ENCODE peak calls at places on chromosomes 3 and 15, in seven cellular contexts. B is cardiac muscle cell, C is H1, X is heart left ventricle, W is colonic mucosa, J is mesenchymal stem cell, K is transverse colon. P is an unnamed sample.

GRCh38 chr3:52769786-52770445 is 824 bp downstream of the NEK4 start:
- DNase-seq in W (no peak), B (peak; percentile 28), X (no peak), C (no peak), K (no peak), J (peak; percentile 14), P (no peak)

GRCh38 chr3:174325834-174326705 is 533.1 kb upstream of the NAALADL2 start:
- DNase-seq in X (no peak), W (no peak), B (no peak), C (no peak), K (no peak), J (peak; percentile 39), P (no peak)

GRCh38 chr3:46860381-46861292 is 2.6 kb downstream of the MYL3 start:
- DNase-seq in K (no peak), C (no peak), B (peak; percentile 64), J (no peak), W (no peak), X (peak; percentile 63), P (peak; percentile 38)

GRCh38 chr3:49133226-49133951 is 539 bp upstream of the LAMB2 start:
- DNase-seq in X (peak; percentile 91), W (peak; percentile 90), K (peak; percentile 88), C (no peak), B (peak; percentile 91), J (peak; percentile 94), P (peak; percentile 83)

GRCh38 chr3:123409443-123410148 is 39.3 kb downstream of the ADCY5 start:
- DNase-seq in W (peak; percentile 82), C (no peak), J (no peak), K (peak; percentile 70), B (no peak), X (no peak), P (peak; percentile 77)

GRCh38 chr3:170211668-170212067 is 10.6 kb upstream of the PRKCI start:
- DNase-seq in J (no peak), C (no peak), B (no peak), W (no peak), K (no peak), X (no peak), P (no peak)

GRCh38 chr3:155079795-155080546 is at the start of gene MME:
- DNase-seq in K (peak; percentile 18), W (no peak), C (peak; percentile 77), B (peak; percentile 70), J (peak; percentile 82), X (peak; percentile 67), P (peak; percentile 49)

GRCh38 chr15:41205315-41205714 is 25.2 kb downstream of the EXD1 start:
- DNase-seq in J (no peak), C (no peak), X (no peak), W (no peak), B (no peak), K (no peak), P (no peak)

GRCh38 chr3:42822828-42823227 is 13.6 kb downstream of the ACKR2 start:
- DNase-seq in K (no peak), W (peak; percentile 13), C (no peak), X (no peak), J (no peak), B (no peak), P (no peak)

GRCh38 chr15:57183041-57183440 is 193.3 kb upstream of the CGNL1 start:
- DNase-seq in C (no peak), K (no peak), X (no peak), J (peak; percentile 43), W (no peak), B (no peak), P (no peak)

GRCh38 chr15:57185507-57186074 is 190.7 kb upstream of the CGNL1 start:
- DNase-seq in X (no peak), W (no peak), B (no peak), C (no peak), K (no peak), J (no peak), P (no peak)

GRCh38 chr15:57183614-57184344 is 192.5 kb upstream of the CGNL1 start:
- DNase-seq in B (no peak), W (no peak), C (no peak), J (peak; percentile 26), X (no peak), K (no peak), P (no peak)

GRCh38 chr15:57190208-57190607 is 186.1 kb upstream of the CGNL1 start:
- DNase-seq in W (no peak), B (no peak), X (no peak), J (no peak), K (no peak), C (no peak), P (no peak)

GRCh38 chr15:57184502-57184901 is 191.8 kb upstream of the CGNL1 start:
- DNase-seq in J (peak; percentile 23), B (no peak), X (no peak), K (no peak), C (no peak), W (no peak), P (no peak)
- H3K36me3 ChIP-seq in J (peaks cover 8% of the 10 kb centered on the region), B (peaks cover 5% of the 10 kb centered on the region), X (no peaks in the 10 kb centered on the region), K (peaks cover 4% of the 10 kb centered on the region), C (no peaks in the 10 kb centered on the region), W (no peaks in the 10 kb centered on the region), P (no peaks in the 10 kb centered on the region)

DNA sequence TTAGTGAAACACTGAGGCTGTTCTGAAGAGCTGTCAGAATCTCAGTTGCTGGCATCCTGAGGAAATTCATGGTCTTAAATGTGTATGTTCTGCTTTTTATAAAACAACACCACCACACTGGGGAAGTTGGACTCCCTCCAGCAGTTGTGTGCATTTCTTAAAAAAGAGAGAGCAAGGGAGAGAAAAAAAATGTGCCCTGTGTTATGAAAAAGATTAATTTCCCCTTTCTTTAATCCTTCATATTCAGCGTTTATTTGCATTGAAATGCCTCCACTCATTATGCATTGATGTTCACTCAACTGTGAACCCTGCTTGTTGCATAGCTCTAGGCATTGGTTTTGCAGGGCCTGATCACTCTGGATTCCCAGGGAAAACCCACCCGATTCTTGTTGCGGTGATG is 4.4 kb upstream of the ZNF609 start:
- DNase-seq in K (peak; percentile 20), X (no peak), J (no peak), W (peak; percentile 29), C (no peak), B (no peak), P (peak; percentile 40)
- H3K4me1 ChIP-seq in K (peaks cover 22% of the 10 kb centered on the region), X (peaks cover 5% of the 10 kb centered on the region), J (no peaks in the 10 kb centered on the region), W (peaks cover 3% of the 10 kb centered on the region), C (peaks cover 5% of the 10 kb centered on the region), B (peaks cover 19% of the 10 kb centered on the region), P (no peaks in the 10 kb centered on the region)

GRCh38 chr15:80982205-80982604 is 7.4 kb downstream of the MESD start:
- DNase-seq in X (no peak), K (no peak), W (no peak), C (no peak), J (no peak), B (no peak), P (no peak)

GRCh38 chr15:80979538-80980200 is 9.9 kb downstream of the MESD start:
- DNase-seq in W (no peak), C (no peak), K (no peak), B (peak; percentile 31), J (no peak), X (no peak), P (no peak)

GRCh38 chr15:80976851-80977250 is 12.8 kb downstream of the MESD start:
- DNase-seq in J (no peak), C (no peak), B (no peak), W (no peak), K (no peak), X (no peak), P (no peak)

GRCh38 chr15:80977627-80978036 is 12.0 kb downstream of the MESD start:
- DNase-seq in C (no peak), J (peak; percentile 51), K (peak; percentile 78), W (peak; percentile 78), X (peak; percentile 69), B (peak; percentile 78), P (peak; percentile 57)

DNA sequence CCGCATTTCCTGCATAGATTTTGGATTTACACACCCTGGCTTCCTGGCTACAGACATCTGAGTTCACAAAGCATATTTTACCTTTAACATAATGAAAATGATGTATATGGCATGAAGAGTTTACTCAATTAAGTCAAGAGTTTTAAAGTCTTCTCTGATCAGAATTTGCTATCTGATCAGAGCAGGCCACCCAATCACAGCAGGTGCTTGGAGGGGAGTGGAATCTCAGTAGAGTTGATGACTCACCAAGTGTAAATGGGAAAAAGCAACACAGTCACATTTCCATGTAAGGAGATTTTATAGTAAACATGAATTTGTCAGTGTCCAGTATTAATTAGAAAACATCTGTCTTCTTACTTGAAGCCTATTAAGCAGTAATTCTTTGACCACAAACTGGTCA is 10.9 kb downstream of the MESD start:
- DNase-seq in J (no peak), C (no peak), X (no peak), K (no peak), B (no peak), W (no peak), P (no peak)
- H3K36me3 ChIP-seq in J (peaks cover 40% of the 10 kb centered on the region), C (peaks cover 28% of the 10 kb centered on the region), X (peaks cover 60% of the 10 kb centered on the region), K (peaks cover 25% of the 10 kb centered on the region), B (peaks cover 3% of the 10 kb centered on the region), W (peaks cover 5% of the 10 kb centered on the region), P (peaks cover 3% of the 10 kb centered on the region)

GRCh38 chr15:91924842-91925495 is 71.5 kb downstream of the SLCO3A1 start:
- DNase-seq in X (no peak), C (no peak), J (no peak), B (no peak), K (no peak), W (peak; percentile 64), P (no peak)
- H3K4me1 ChIP-seq in X (peaks cover 66% of the 10 kb centered on the region), C (peaks cover 30% of the 10 kb centered on the region), J (no peaks in the 10 kb centered on the region), B (peaks cover 78% of the 10 kb centered on the region), K (peaks cover 44% of the 10 kb centered on the region), W (peaks cover 3% of the 10 kb centered on the region), P (peaks cover 31% of the 10 kb centered on the region)

GRCh38 chr15:99165956-99166689 is 61.2 kb downstream of the SYNM start:
- DNase-seq in W (no peak), K (no peak), J (no peak), C (no peak), B (no peak), X (no peak), P (no peak)

GRCh38 chr15:99164119-99164518 is 59.2 kb downstream of the SYNM start:
- DNase-seq in C (no peak), K (no peak), W (no peak), B (no peak), J (no peak), X (no peak), P (no peak)

GRCh38 chr15:99167201-99167600 is 62.3 kb downstream of the SYNM start:
- DNase-seq in X (no peak), W (no peak), K (no peak), C (no peak), J (no peak), B (no peak), P (no peak)

GRCh38 chr15:99165020-99165790 is 60.3 kb downstream of the SYNM start:
- DNase-seq in J (no peak), K (no peak), X (no peak), B (no peak), C (no peak), W (no peak), P (no peak)

GRCh38 chr15:99163271-99164062 is 58.6 kb downstream of the SYNM start:
- DNase-seq in B (no peak), X (no peak), J (no peak), C (no peak), W (no peak), K (no peak), P (no peak)
- H3K36me3 ChIP-seq in B (no peaks in the 10 kb centered on the region), X (peaks cover 12% of the 10 kb centered on the region), J (peaks cover 42% of the 10 kb centered on the region), C (no peaks in the 10 kb centered on the region), W (no peaks in the 10 kb centered on the region), K (no peaks in the 10 kb centered on the region), P (no peaks in the 10 kb centered on the region)

P was measured in mucosa of descending colon.